ENCODE peak calls at places on chromosomes 16 and 17, in six cellular contexts. D, I, N, T, W and X are unnamed samples.

GRCh38 chr16:48188449-48189102 is 32.8 kb upstream of the ABCC12 start:
- DNase-seq in D (no peak), I (no peak), N (no peak), T (no peak), W (no peak), X (no peak)

GRCh38 chr17:38355256-38355655 is 3.6 kb downstream of the SOCS7 start:
- DNase-seq in D (no peak), I (no peak), N (no peak), T (no peak), W (no peak), X (no peak)

GRCh38 chr17:30021708-30022317 is 80.4 kb downstream of the EFCAB5 start:
- DNase-seq in D (no peak), I (no peak), N (peak), T (peak), W (no peak), X (peak)

GRCh38 chr17:32161506-32162365 is 19.4 kb downstream of the RHOT1 start:
- DNase-seq in D (no peak), I (no peak), N (no peak), T (no peak), W (no peak), X (no peak)

GRCh38 chr16:50314665-50315064 is 48.3 kb downstream of the ADCY7 start:
- DNase-seq in D (no peak), I (no peak), N (no peak), T (no peak), W (no peak), X (no peak)

GRCh38 chr17:76524598-76525512 is 12.7 kb downstream of the CYGB start:
- DNase-seq in D (no peak), I (no peak), N (no peak), T (no peak), W (peak), X (no peak)

GRCh38 chr16:51545951-51546350 is 394.9 kb upstream of the SALL1 start:
- DNase-seq in D (no peak), I (no peak), N (no peak), T (no peak), W (no peak), X (no peak)

GRCh38 chr17:75267146-75267402 is 4.0 kb downstream of the MIF4GD start:
- DNase-seq in D (no peak), I (no peak), N (no peak), T (no peak), W (no peak), X (no peak)

GRCh38 chr16:24216961-24217360 is 39.2 kb upstream of the CACNG3 start:
- DNase-seq in D (no peak), I (no peak), N (no peak), T (no peak), W (no peak), X (no peak)

GRCh38 chr17:44775136-44775837 is 16.5 kb downstream of the ADAM11 start:
- DNase-seq in D (peak), I (peak), N (peak), T (peak), W (peak), X (peak)

GRCh38 chr17:81219476-81220180 is 3.1 kb downstream of the CEP131 start:
- DNase-seq in D (no peak), I (no peak), N (no peak), T (no peak), W (no peak), X (no peak)

GRCh38 chr17:27613425-27613824 is 17.6 kb upstream of the LGALS9 start:
- DNase-seq in D (no peak), I (no peak), N (no peak), T (no peak), W (no peak), X (no peak)

GRCh38 chr16:68486671-68487495 is 38.6 kb upstream of the SMPD3 start:
- DNase-seq in D (no peak), I (no peak), N (no peak), T (no peak), W (no peak), X (no peak)

GRCh38 chr16:85075236-85075924 is 36.9 kb downstream of the CIBAR2 start:
- DNase-seq in D (no peak), I (no peak), N (no peak), T (no peak), W (no peak), X (no peak)

GRCh38 chr16:25110392-25110947 is 1.1 kb upstream of the LCMT1 start:
- DNase-seq in D (no peak), I (no peak), N (no peak), T (peak), W (no peak), X (no peak)

GRCh38 chr17:40520991-40521453 is 19.6 kb upstream of the TNS4 start:
- DNase-seq in D (no peak), I (no peak), N (no peak), T (no peak), W (no peak), X (no peak)

GRCh38 chr17:46868689-46869187 is 17.4 kb downstream of the WNT9B start:
- DNase-seq in D (no peak), I (no peak), N (no peak), T (no peak), W (no peak), X (no peak)

GRCh38 chr16:12496181-12496580 is 307.5 kb downstream of the CPPED1 start:
- DNase-seq in D (no peak), I (no peak), N (no peak), T (no peak), W (no peak), X (no peak)

GRCh38 chr17:48460055-48460454 is 30.0 kb upstream of the SKAP1 start:
- DNase-seq in D (no peak), I (no peak), N (no peak), T (no peak), W (no peak), X (no peak)

GRCh38 chr16:84547539-84548058 is 43.1 kb upstream of the MEAK7 start:
- DNase-seq in D (no peak), I (no peak), N (no peak), T (peak), W (no peak), X (no peak)

GRCh38 chr16:77833906-77834599 is 45.7 kb downstream of the VAT1L start:
- DNase-seq in D (no peak), I (no peak), N (no peak), T (no peak), W (no peak), X (no peak)

GRCh38 chr17:79535728-79536025 is 75.2 kb downstream of the RBFOX3 start:
- DNase-seq in D (no peak), I (no peak), N (no peak), T (no peak), W (no peak), X (no peak)

GRCh38 chr17:19670906-19671305 is 22.4 kb downstream of the ALDH3A2 start:
- DNase-seq in D (no peak), I (no peak), N (no peak), T (no peak), W (no peak), X (no peak)

GRCh38 chr16:86931410-86931941 is 353.1 kb downstream of the FOXL1 start:
- DNase-seq in D (no peak), I (no peak), N (no peak), T (no peak), W (no peak), X (peak)

GRCh38 chr17:31394544-31394943 is 3.1 kb downstream of the RAB11FIP4 start:
- DNase-seq in D (peak), I (peak), N (no peak), T (peak), W (peak), X (no peak)

GRCh38 chr16:1013593-1013900 is 32.0 kb downstream of the SOX8 start:
- DNase-seq in D (no peak), I (no peak), N (no peak), T (no peak), W (no peak), X (no peak)

GRCh38 chr17:10171581-10171981 is 26.8 kb downstream of the GAS7 start:
- DNase-seq in D (no peak), I (no peak), N (no peak), T (no peak), W (no peak), X (no peak)

GRCh38 chr16:86783626-86784266 is 205.4 kb downstream of the FOXL1 start:
- DNase-seq in D (no peak), I (no peak), N (no peak), T (no peak), W (no peak), X (no peak)

GRCh38 chr16:21599994-21600773 is 807 bp downstream of the METTL9 start:
- DNase-seq in D (no peak), I (peak), N (peak), T (peak), W (no peak), X (no peak)

GRCh38 chr17:48835971-48836370 is 5.1 kb downstream of the CALCOCO2 start:
- DNase-seq in D (no peak), I (no peak), N (no peak), T (no peak), W (no peak), X (no peak)

GRCh38 chr16:66296591-66296990 is 69.9 kb upstream of the CDH5 start:
- DNase-seq in D (no peak), I (no peak), N (no peak), T (no peak), W (no peak), X (no peak)

GRCh38 chr17:624341-624860 is 90.2 kb downstream of the VPS53 start:
- DNase-seq in D (no peak), I (no peak), N (no peak), T (no peak), W (no peak), X (no peak)

GRCh38 chr17:416293-417206 is 63.9 kb upstream of the RPH3AL start:
- DNase-seq in D (no peak), I (no peak), N (peak), T (peak), W (no peak), X (no peak)

GRCh38 chr17:40522961-40523310 is 21.5 kb upstream of the TNS4 start:
- DNase-seq in D (no peak), I (no peak), N (no peak), T (no peak), W (no peak), X (no peak)